ENCODE peak calls at places on chromosome 7, in four cellular contexts. B, P, N and D are unnamed samples.

GRCh38 chr7:156947120-156947843 is 2.2 kb upstream of the NOM1 start:
- DNase-seq in B (no peak), P (no peak), N (no peak), D (no peak)

GRCh38 chr7:140126435-140127034 is 50.2 kb downstream of the KDM7A start:
- DNase-seq in B (no peak), P (no peak), N (no peak), D (no peak)

GRCh38 chr7:65731562-65732035 is 141.3 kb upstream of the VKORC1L1 start:
- DNase-seq in B (peak), P (no peak), N (no peak), D (peak)

GRCh38 chr7:128459394-128459878 is 3.8 kb downstream of the HILPDA start:
- DNase-seq in B (peak), P (peak), N (peak), D (peak)

GRCh38 chr7:25777969-25778767 is 373.8 kb upstream of the NFE2L3 start:
- DNase-seq in B (no peak), P (no peak), N (no peak), D (no peak)

GRCh38 chr7:221996-222715 is 29.8 kb downstream of the FAM20C start:
- DNase-seq in B (no peak), P (no peak), N (no peak), D (no peak)

GRCh38 chr7:117119192-117119924 is 166.1 kb downstream of the ST7 start:
- DNase-seq in B (peak), P (peak), N (peak), D (peak)

GRCh38 chr7:74438327-74438726 is 15.4 kb upstream of the GTF2IRD1 start:
- DNase-seq in B (no peak), P (no peak), N (no peak), D (no peak)

GRCh38 chr7:124784879-124785818 is 19.6 kb upstream of the GPR37 start:
- DNase-seq in B (peak), P (peak), N (peak), D (peak)

GRCh38 chr7:51328351-51328801 is 11.8 kb upstream of the COBL start:
- DNase-seq in B (no peak), P (no peak), N (no peak), D (no peak)

GRCh38 chr7:90453259-90453891 is 16.1 kb upstream of the PTTG1IP2 start:
- DNase-seq in B (no peak), P (no peak), N (no peak), D (no peak)

GRCh38 chr7:127766831-127767489 is 115.0 kb downstream of the SND1 start:
- DNase-seq in B (no peak), P (no peak), N (no peak), D (no peak)

GRCh38 chr7:121689749-121690148 is 183.2 kb upstream of the PTPRZ1 start:
- DNase-seq in B (no peak), P (no peak), N (no peak), D (no peak)

GRCh38 chr7:23347682-23348180 is 48.6 kb downstream of the MALSU1 start:
- DNase-seq in B (no peak), P (no peak), N (no peak), D (peak)

GRCh38 chr7:22723171-22723601 is 3.8 kb upstream of the IL6 start:
- DNase-seq in B (no peak), P (peak), N (no peak), D (no peak)

GRCh38 chr7:132072873-132073272 is 503.4 kb downstream of the PLXNA4 start:
- DNase-seq in B (no peak), P (no peak), N (no peak), D (no peak)

GRCh38 chr7:105478606-105479005 is 43.5 kb downstream of the PUS7 start:
- DNase-seq in B (no peak), P (no peak), N (no peak), D (no peak)

GRCh38 chr7:79359827-79360226 is 93.6 kb downstream of the MAGI2 start:
- DNase-seq in B (no peak), P (no peak), N (no peak), D (no peak)

GRCh38 chr7:33050425-33051318 is 11.9 kb downstream of the NT5C3A start:
- DNase-seq in B (no peak), P (peak), N (peak), D (peak)

GRCh38 chr7:93245525-93246432 is 13.6 kb downstream of the VPS50 start:
- DNase-seq in B (no peak), P (no peak), N (peak), D (no peak)

GRCh38 chr7:30306977-30307376 is 22.6 kb downstream of the ZNRF2 start:
- DNase-seq in B (no peak), P (no peak), N (no peak), D (no peak)

GRCh38 chr7:26653430-26653911 is 210.9 kb downstream of the SKAP2 start:
- DNase-seq in B (no peak), P (peak), N (no peak), D (no peak)

GRCh38 chr7:17680026-17680425 is 260.3 kb downstream of the SNX13 start:
- DNase-seq in B (no peak), P (peak), N (no peak), D (no peak)

GRCh38 chr7:98423043-98423442 is 22.2 kb upstream of the BAIAP2L1 start:
- DNase-seq in B (no peak), P (no peak), N (peak), D (no peak)

GRCh38 chr7:21771906-21772610 is 173.6 kb downstream of the CDCA7L start:
- DNase-seq in B (no peak), P (no peak), N (no peak), D (no peak)

GRCh38 chr7:151110941-151111645 is 24.8 kb downstream of the AGAP3 start:
- DNase-seq in B (peak), P (peak), N (peak), D (peak)

GRCh38 chr7:47636693-47637175 is 54.8 kb upstream of the TNS3 start:
- DNase-seq in B (no peak), P (no peak), N (no peak), D (no peak)

GRCh38 chr7:4851459-4852422 is 10.1 kb downstream of the PAPOLB start:
- DNase-seq in B (no peak), P (no peak), N (no peak), D (peak)

GRCh38 chr7:18317956-18318355 is 177.6 kb upstream of the HDAC9 start:
- DNase-seq in B (no peak), P (no peak), N (no peak), D (no peak)

GRCh38 chr7:133795061-133795460 is 332.1 kb upstream of the LRGUK start:
- DNase-seq in B (no peak), P (no peak), N (no peak), D (no peak)

GRCh38 chr7:4472739-4473138 is 209.4 kb upstream of the FOXK1 start:
- DNase-seq in B (peak), P (no peak), N (no peak), D (no peak)

GRCh38 chr7:151137841-151138540 is 29.5 kb downstream of the GBX1 start:
- DNase-seq in B (peak), P (no peak), N (no peak), D (no peak)

GRCh38 chr7:122750389-122750788 is 47.7 kb upstream of the RNF148 start:
- DNase-seq in B (no peak), P (no peak), N (no peak), D (no peak)

GRCh38 chr7:94396044-94396443 is 1.3 kb downstream of the COL1A2 start:
- DNase-seq in B (no peak), P (no peak), N (no peak), D (no peak)

GRCh38 chr7:28533267-28533666 is 120.9 kb downstream of the CREB5 start:
- DNase-seq in B (no peak), P (no peak), N (no peak), D (no peak)

GRCh38 chr7:28530175-28531142 is 118.1 kb downstream of the CREB5 start:
- DNase-seq in B (no peak), P (no peak), N (no peak), D (no peak)

GRCh38 chr7:28533731-28534531 is 121.6 kb downstream of the CREB5 start:
- DNase-seq in B (no peak), P (peak), N (no peak), D (no peak)

GRCh38 chr7:28539289-28539981 is 127.1 kb downstream of the CREB5 start:
- DNase-seq in B (no peak), P (no peak), N (no peak), D (no peak)

GRCh38 chr7:28536259-28536658 is 123.9 kb downstream of the CREB5 start:
- DNase-seq in B (no peak), P (no peak), N (no peak), D (no peak)
- TF ChIP-seq CTCF in B (no peak), P (no peak), N (no peak), D (no peak)

GRCh38 chr7:112546723-112547513 is 66.1 kb downstream of the LSMEM1 start:
- DNase-seq in B (no peak), P (no peak), N (peak), D (no peak)
- TF ChIP-seq CTCF in B (no peak), P (no peak), N (peak), D (no peak)

GRCh38 chr7:1368682-1369571 is 90.3 kb downstream of the MICALL2 start:
- DNase-seq in B (peak), P (no peak), N (peak), D (peak)
- TF ChIP-seq CTCF in B (peak), P (no peak), N (peak), D (peak)

DNA sequence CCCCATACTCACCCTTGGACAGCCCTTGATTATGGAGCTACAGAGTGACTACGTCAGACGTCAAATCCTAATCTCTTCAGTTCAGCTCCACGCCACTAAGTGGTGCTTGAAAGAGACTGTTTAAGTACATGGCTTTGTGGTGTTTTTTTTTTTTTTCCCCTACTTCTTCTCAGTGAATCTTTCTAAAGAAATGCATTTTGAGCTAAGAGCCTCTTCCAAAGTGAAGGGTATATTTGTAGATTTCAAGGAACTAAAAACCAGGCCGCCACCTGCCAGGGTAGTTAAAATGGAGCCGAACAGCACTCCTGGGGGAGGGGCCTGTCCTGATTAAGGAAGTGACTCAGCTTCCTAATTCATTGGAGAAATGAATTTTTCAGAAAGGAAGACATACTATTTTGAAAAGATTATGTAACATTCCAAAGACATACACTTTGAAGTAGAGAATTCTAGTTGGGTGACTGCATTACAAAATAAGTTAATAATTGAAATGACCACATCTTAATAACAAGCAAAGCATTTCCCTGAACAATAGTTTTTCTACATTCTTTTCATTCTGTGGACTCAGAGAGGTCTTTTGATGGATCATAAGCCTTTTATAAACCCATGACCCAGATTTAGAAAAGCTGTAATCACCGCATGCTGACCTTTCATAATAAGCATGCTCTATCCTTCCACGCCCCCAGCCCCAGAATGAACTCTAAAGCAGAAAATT is 20.6 kb upstream of the VPS41 start:
- DNase-seq in B (no peak), P (no peak), N (no peak), D (no peak)
- TF ChIP-seq CTCF in B (no peak), P (no peak), N (no peak), D (no peak)

GRCh38 chr7:54917613-54918406 is 101.0 kb upstream of the EGFR start:
- DNase-seq in B (no peak), P (no peak), N (no peak), D (no peak)
- TF ChIP-seq CTCF in B (no peak), P (no peak), N (no peak), D (no peak)

GRCh38 chr7:129950191-129950940 is 2.4 kb downstream of the UBE2H start:
- DNase-seq in B (no peak), P (peak), N (peak), D (peak)
- TF ChIP-seq CTCF in B (no peak), P (no peak), N (no peak), D (no peak)

GRCh38 chr7:12211054-12212050 is at the start of gene TMEM106B:
- DNase-seq in B (peak), P (peak), N (peak), D (peak)
- TF ChIP-seq CTCF in B (no peak), P (no peak), N (no peak), D (no peak)